ENCODE peak calls at places on chromosomes 16 and 17, in six cellular contexts. R is tibial nerve, T is OCI-LY7, Y is H9, L is MM.1S, V is dorsolateral prefrontal cortex. U is an unnamed sample.

GRCh38 chr16:66358231-66358630 is 8.3 kb upstream of the CDH5 start:
- DNase-seq in R (no peak), V (no peak), L (no peak), T (no peak), Y (no peak), U (no peak)

GRCh38 chr17:1590031-1590746 is 27.6 kb upstream of the PITPNA start:
- DNase-seq in L (no peak), T (no peak), Y (no peak), V (peak; percentile 59), R (peak; percentile 40), U (no peak)

GRCh38 chr16:81445143-81445922 is 725 bp downstream of the CMIP start:
- DNase-seq in Y (no peak), L (peak; percentile 38), R (no peak), T (peak; percentile 67), V (no peak), U (no peak)

GRCh38 chr17:17779015-17779611 is 57.7 kb downstream of the SREBF1 start:
- DNase-seq in Y (no peak), T (no peak), V (no peak), L (no peak), R (no peak), U (no peak)

GRCh38 chr16:56354016-56354415 is 71.3 kb downstream of the AMFR start:
- DNase-seq in T (no peak), V (peak; percentile 8), L (no peak), R (no peak), Y (peak; percentile 10), U (no peak)

GRCh38 chr17:70775667-70776066 is 606.3 kb downstream of the KCNJ2 start:
- DNase-seq in V (no peak), T (peak; percentile 51), R (no peak), L (no peak), Y (no peak), U (no peak)

GRCh38 chr16:19062706-19063105 is 4.7 kb upstream of the COQ7 start:
- DNase-seq in Y (no peak), T (no peak), L (no peak), V (no peak), R (no peak), U (no peak)

GRCh38 chr17:32936894-32937500 is 9.0 kb downstream of the TMEM98 start:
- DNase-seq in R (peak; percentile 76), Y (peak; percentile 95), L (peak; percentile 70), T (peak; percentile 64), V (peak; percentile 55), U (no peak)

GRCh38 chr16:19417640-19418039 is at the start of gene TMC5:
- DNase-seq in V (no peak), L (no peak), R (no peak), Y (no peak), T (no peak), U (no peak)

GRCh38 chr16:11181889-11182279 is 74.1 kb downstream of the SOCS1 start:
- DNase-seq in R (peak; percentile 14), L (no peak), V (peak; percentile 19), T (no peak), Y (no peak), U (no peak)

GRCh38 chr17:82282239-82283207 is 9.0 kb upstream of the CSNK1D start:
- DNase-seq in Y (no peak), V (no peak), R (no peak), T (no peak), L (no peak), U (no peak)
- H3K27ac ChIP-seq in Y (no peak overlapping the region), V (no peak overlapping the region), R (no peak overlapping the region), T (no peak overlapping the region), L (no peak overlapping the region), U (peak overlapping the region; percentile 90)

GRCh38 chr17:7056386-7056785 is 12.5 kb upstream of the SLC16A11 start:
- DNase-seq in Y (no peak), R (no peak), T (no peak), V (no peak), L (peak; percentile 4), U (peak; percentile 48)

GRCh38 chr17:7064248-7064647 is 15.8 kb downstream of the CLEC10A start:
- DNase-seq in R (no peak), V (no peak), Y (no peak), T (no peak), L (no peak), U (no peak)

GRCh38 chr17:7058831-7059447 is 15.0 kb upstream of the SLC16A11 start:
- DNase-seq in L (peak; percentile 1), R (no peak), T (no peak), V (no peak), Y (no peak), U (peak; percentile 40)

GRCh38 chr17:7063518-7064094 is 16.4 kb downstream of the CLEC10A start:
- DNase-seq in Y (no peak), L (no peak), T (no peak), R (no peak), V (peak; percentile 48), U (no peak)

DNA sequence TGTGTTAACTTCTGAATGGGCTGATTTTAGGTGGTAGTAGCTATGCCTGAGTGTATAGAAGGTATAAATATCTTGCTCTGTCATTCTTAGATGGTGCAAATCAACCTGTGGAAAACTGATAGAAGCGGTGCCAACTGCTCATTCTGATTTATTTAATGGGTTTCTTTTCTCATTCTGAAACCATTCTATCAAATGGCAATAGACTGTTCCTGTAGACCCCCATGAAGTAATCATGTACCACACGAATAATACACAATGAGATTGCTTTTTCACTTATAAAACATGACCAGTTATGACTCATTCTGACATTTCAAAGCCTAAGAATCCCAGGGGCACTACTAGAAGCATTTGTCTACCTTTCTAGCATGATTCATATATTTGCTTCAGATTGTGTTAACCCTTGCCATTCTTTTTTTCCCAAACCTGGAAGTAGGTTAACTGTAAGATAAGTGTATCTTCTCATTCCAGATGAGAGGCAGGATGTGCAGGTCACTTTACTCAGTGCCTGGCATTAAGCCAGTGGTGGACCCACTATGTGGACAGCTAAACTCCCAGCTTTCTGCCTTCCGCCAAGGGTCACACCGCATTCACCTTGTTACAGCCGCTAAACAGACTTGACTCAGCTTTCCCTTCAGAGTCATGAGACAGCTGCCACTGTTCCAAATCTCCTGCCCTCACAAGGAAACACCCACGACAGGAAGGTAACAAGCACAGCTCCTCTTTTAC is 16.4 kb upstream of the SLC16A11 start:
- DNase-seq in T (no peak), L (peak; percentile 5), R (no peak), Y (no peak), V (no peak), U (peak; percentile 92)
- H3K27ac ChIP-seq in T (no peak overlapping the region), L (no peak overlapping the region), R (no peak overlapping the region), Y (no peak overlapping the region), V (no peak overlapping the region), U (peak overlapping the region; percentile 73)

GRCh38 chr16:89309438-89310122 is 92.1 kb downstream of the ZNF778 start:
- DNase-seq in L (no peak), R (no peak), T (no peak), Y (no peak), V (no peak), U (no peak)
- H3K27ac ChIP-seq in L (no peak overlapping the region), R (no peak overlapping the region), T (no peak overlapping the region), Y (no peak overlapping the region), V (no peak overlapping the region), U (no peak overlapping the region)

DNA sequence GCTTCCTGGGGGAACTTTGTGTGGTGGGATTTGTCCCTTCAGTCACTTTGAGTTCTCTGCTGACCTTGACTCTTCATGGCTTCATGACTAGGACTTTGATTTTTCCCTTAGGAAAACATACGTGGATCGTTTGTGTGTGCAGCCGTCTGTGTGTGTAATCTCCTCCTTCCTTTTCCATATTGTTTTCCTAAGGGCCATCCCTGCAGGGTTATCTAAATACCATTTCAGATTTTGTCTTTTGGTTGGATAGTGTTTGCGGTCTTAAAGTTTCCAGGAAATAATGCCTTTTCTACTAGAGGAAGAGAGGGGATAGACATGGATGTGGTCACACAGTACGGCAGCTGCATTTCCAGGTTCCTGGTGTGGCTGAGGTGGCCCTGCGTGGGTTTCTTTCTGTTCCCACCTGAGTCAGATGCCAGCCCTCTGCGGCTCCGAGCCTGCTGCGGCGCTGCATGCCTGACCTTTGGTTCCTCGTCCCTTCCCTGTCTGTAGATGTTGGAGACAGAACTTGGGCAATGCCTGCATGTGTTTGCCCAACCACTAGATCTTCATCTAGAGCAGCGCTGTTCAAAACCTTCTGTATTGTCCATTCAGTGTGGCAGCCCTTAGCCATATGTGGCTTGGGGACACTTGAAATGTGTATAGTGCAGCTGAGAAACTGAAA is 72.0 kb upstream of the LGALS9 start:
- DNase-seq in L (no peak), Y (no peak), V (no peak), T (no peak), R (no peak), U (no peak)
- H3K27ac ChIP-seq in L (no peak overlapping the region), Y (no peak overlapping the region), V (no peak overlapping the region), T (no peak overlapping the region), R (peak overlapping the region; percentile 82), U (no peak overlapping the region)

DNA sequence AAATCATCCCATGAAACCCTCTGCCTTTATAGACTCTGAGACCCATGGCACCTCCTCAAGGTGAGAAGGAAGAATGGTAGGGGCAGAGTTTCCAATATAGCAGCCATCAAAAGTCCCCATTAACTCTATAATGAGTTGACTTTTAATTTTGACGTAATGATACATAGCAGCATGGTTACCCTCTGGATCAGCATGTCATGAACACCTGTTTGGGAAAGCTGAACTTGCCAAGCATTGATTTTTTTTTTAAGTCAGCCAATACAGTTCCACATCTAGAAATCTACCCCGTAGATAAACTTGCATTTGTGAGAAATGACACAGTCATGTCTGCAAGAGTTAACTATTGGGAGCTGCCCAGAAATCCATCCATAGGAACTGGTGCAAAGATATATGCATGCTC is 191.8 kb downstream of the TMEM114 start:
- DNase-seq in V (no peak), Y (no peak), R (no peak), L (no peak), T (no peak), U (no peak)
- H3K27ac ChIP-seq in V (no peak overlapping the region), Y (no peak overlapping the region), R (no peak overlapping the region), L (no peak overlapping the region), T (no peak overlapping the region), U (no peak overlapping the region)

DNA sequence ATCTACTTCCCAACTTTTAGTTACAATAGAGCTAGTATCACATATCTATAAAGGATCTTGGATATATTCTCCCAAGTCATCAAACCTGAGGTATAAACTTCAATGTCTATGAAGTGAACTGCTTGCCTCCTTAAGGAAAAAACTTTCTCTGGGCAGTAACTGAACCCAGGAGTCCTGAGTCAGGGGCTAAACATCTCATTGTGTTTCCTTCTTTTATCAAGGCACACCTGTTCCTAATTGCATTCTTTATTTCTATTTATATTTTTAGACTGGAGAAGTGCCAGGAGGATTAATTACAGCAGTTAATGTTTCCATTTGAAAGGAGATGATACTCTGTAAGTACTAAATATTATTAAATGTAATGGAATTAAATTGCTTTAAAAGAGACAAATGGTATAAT is 98.6 kb downstream of the CDH8 start:
- DNase-seq in Y (no peak), L (no peak), T (no peak), R (no peak), V (no peak), U (no peak)
- H3K27ac ChIP-seq in Y (no peak overlapping the region), L (no peak overlapping the region), T (no peak overlapping the region), R (no peak overlapping the region), V (no peak overlapping the region), U (no peak overlapping the region)

DNA sequence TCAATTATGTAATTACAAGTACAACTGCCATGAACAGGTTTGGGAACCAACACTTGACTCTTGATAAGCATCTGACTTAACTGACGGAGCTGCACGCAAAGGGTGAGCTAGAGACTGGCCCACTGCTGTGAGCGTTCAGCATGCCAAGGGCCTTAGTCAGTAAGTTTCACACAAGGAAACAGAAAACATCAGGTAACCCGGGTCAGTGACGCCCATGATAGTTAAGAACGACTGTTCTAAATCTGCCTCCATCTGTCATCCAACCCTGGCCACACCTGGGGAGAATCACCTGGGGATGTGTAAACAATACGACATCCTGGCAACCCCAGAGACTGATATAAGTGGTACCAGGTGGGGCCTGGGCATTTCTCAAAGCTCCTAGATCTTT is 12.3 kb downstream of the SMIM5 start:
- DNase-seq in V (no peak), Y (peak; percentile 47), L (peak; percentile 86), T (no peak), R (no peak), U (peak; percentile 99)
- H3K27ac ChIP-seq in V (peak overlapping the region; percentile 95), Y (no peak overlapping the region), L (peak overlapping the region; percentile 97), T (no peak overlapping the region), R (no peak overlapping the region), U (peak overlapping the region; percentile 98)

GRCh38 chr17:49574945-49575523 is 637 bp upstream of the NXPH3 start:
- DNase-seq in T (no peak), L (no peak), Y (no peak), V (no peak), R (no peak), U (no peak)
- H3K27ac ChIP-seq in T (no peak overlapping the region), L (no peak overlapping the region), Y (no peak overlapping the region), V (no peak overlapping the region), R (peak overlapping the region; percentile 49), U (no peak overlapping the region)